ENCODE peak calls at places on chromosome 16, in five cellular contexts. N is right cardiac atrium, U is AG04449, G is body of pancreas, M is ascending aorta. R is an unnamed sample.

GRCh38 chr16:25922438-25922837 is 230.7 kb downstream of the HS3ST4 start:
- DNase-seq in N (no peak), U (no peak), G (no peak), M (no peak), R (no peak)

GRCh38 chr16:84055801-84056634 is 13.4 kb upstream of the SLC38A8 start:
- DNase-seq in N (no peak), U (no peak), G (peak; percentile 70), M (no peak), R (no peak)

GRCh38 chr16:48524348-48525200 is 85.4 kb downstream of the N4BP1 start:
- DNase-seq in N (no peak), U (no peak), G (no peak), M (peak; percentile 41), R (no peak)

GRCh38 chr16:3717235-3718018 is at the start of gene TRAP1:
- DNase-seq in N (peak; percentile 97), U (no peak), G (peak; percentile 88), M (peak; percentile 93), R (peak; percentile 30)

GRCh38 chr16:22671301-22672076 is 142.5 kb upstream of the HS3ST2 start:
- DNase-seq in N (no peak), U (no peak), G (no peak), M (peak; percentile 34), R (no peak)

GRCh38 chr16:88640520-88641247 is 2.3 kb downstream of the IL17C start:
- DNase-seq in N (no peak), U (no peak), G (no peak), M (no peak), R (no peak)

GRCh38 chr16:85370881-85371651 is 242.1 kb upstream of the GSE1 start:
- DNase-seq in N (peak; percentile 88), U (no peak), G (no peak), M (peak; percentile 86), R (no peak)

GRCh38 chr16:70704586-70704985 is 18.7 kb upstream of the MTSS2 start:
- DNase-seq in N (peak; percentile 40), U (no peak), G (no peak), M (no peak), R (no peak)

GRCh38 chr16:78490431-78490830 is 391.0 kb downstream of the WWOX start:
- DNase-seq in N (no peak), U (no peak), G (no peak), M (no peak), R (no peak)
- H3K4me3 ChIP-seq in N (no peak overlapping the region), U (no peak overlapping the region), G (no peak overlapping the region), M (no peak overlapping the region), R (no peak overlapping the region)

DNA sequence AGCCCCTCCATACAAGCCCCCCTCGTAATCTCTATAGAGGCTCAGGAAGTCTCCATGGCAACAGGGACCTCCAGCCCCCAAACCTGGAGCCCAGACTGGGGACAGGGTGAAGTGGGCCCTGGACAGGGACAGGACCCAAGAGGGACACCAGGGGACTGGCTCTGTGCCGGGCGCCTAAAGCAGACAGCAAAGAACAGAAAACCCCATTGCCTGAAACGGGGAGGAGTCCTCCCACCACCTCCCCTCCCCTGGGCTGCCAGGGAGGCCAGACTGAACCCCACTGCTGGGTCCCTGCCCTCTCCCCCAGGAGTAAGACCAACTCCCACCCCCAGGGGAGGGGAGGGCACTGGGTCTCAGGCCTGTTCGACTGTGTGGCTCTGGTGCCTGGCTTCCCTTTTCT is 40.7 kb downstream of the CPNE2 start:
- DNase-seq in N (peak; percentile 24), U (no peak), G (no peak), M (no peak), R (no peak)
- H3K4me3 ChIP-seq in N (no peak overlapping the region), U (no peak overlapping the region), G (no peak overlapping the region), M (no peak overlapping the region), R (no peak overlapping the region)

GRCh38 chr16:23691483-23692189 is 12.9 kb downstream of the PLK1 start:
- DNase-seq in N (no peak), U (no peak), G (no peak), M (no peak), R (no peak)
- H3K4me3 ChIP-seq in N (no peak overlapping the region), U (no peak overlapping the region), G (no peak overlapping the region), M (no peak overlapping the region), R (no peak overlapping the region)

GRCh38 chr16:17329412-17329811 is 141.3 kb downstream of the XYLT1 start:
- DNase-seq in N (no peak), U (no peak), G (no peak), M (no peak), R (no peak)
- H3K4me3 ChIP-seq in N (no peak overlapping the region), U (no peak overlapping the region), G (no peak overlapping the region), M (no peak overlapping the region), R (no peak overlapping the region)

GRCh38 chr16:80164881-80165280 is 375.9 kb upstream of the DYNLRB2 start:
- DNase-seq in N (no peak), U (no peak), G (no peak), M (no peak), R (no peak)

GRCh38 chr16:80166082-80166481 is 374.7 kb upstream of the DYNLRB2 start:
- DNase-seq in N (no peak), U (no peak), G (no peak), M (no peak), R (no peak)

GRCh38 chr16:80158766-80159165 is 382.0 kb upstream of the DYNLRB2 start:
- DNase-seq in N (no peak), U (no peak), G (no peak), M (no peak), R (peak; percentile 44)

GRCh38 chr16:80167657-80168056 is 373.1 kb upstream of the DYNLRB2 start:
- DNase-seq in N (no peak), U (no peak), G (no peak), M (no peak), R (no peak)

DNA sequence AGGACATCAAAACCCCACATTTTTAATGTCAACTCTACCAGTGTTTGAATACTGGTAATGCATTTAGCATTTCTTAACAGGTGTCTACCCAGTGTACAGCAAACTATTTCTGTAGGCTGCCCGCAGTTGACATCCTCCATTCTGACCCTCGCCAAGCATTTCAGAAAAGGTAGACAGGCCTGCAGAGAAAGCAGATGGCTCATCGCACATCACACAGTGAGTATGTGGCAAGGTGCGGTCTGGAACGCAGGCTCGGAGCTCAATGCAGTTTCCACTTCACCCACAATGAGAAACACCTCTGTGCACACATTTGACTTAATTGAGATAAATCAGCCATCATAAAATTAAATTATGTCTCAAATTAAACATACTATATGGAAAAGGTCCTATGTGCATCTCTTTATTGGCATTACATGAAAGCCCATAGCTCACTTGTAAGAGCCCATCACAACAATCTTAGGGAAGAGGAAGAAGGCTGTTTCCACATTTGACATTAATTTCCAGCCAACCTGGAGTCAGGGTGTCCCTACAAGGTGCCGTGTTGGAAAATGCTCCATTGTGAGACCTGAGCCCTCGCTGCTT is 378.9 kb upstream of the DYNLRB2 start:
- DNase-seq in N (no peak), U (no peak), G (no peak), M (no peak), R (no peak)
- H3K4me3 ChIP-seq in N (no peak overlapping the region), U (no peak overlapping the region), G (no peak overlapping the region), M (no peak overlapping the region), R (no peak overlapping the region)